ENCODE peak calls at places on chromosomes 16 and 17, in nine cellular contexts. U, D, Z, Y, B, F, R, H and V are unnamed samples.

GRCh38 chr17:34723875-34724274 is 144.5 kb downstream of the TMEM132E start:
- DNase-seq in U (no peak), D (no peak), Z (no peak), Y (no peak), B (no peak), F (no peak), R (no peak), H (no peak), V (no peak)

GRCh38 chr17:79777844-79778503 is at the start of gene CBX2:
- DNase-seq in U (peak; percentile 81), D (peak; percentile 87), Z (peak; percentile 42), Y (peak; percentile 99), B (peak; percentile 80), F (peak; percentile 96), R (peak; percentile 78), H (peak; percentile 79), V (peak; percentile 83)

GRCh38 chr16:84514874-84515835 is 10.7 kb upstream of the MEAK7 start:
- DNase-seq in U (no peak), D (no peak), Z (no peak), Y (peak; percentile 85), B (peak; percentile 87), F (peak; percentile 88), R (no peak), H (peak; percentile 97), V (peak; percentile 53)

GRCh38 chr17:4663711-4664110 is 22.2 kb upstream of the ALOX15 start:
- DNase-seq in U (no peak), D (no peak), Z (no peak), Y (no peak), B (no peak), F (no peak), R (no peak), H (no peak), V (no peak)

GRCh38 chr16:46751381-46751780 is 3.2 kb upstream of the MYLK3 start:
- DNase-seq in U (no peak), D (no peak), Z (no peak), Y (no peak), B (no peak), F (no peak), R (no peak), H (no peak), V (no peak)

GRCh38 chr17:13864551-13864950 is 204.8 kb upstream of the COX10 start:
- DNase-seq in U (no peak), D (no peak), Z (peak; percentile 66), Y (no peak), B (no peak), F (no peak), R (peak; percentile 73), H (no peak), V (no peak)

GRCh38 chr17:45836047-45837044 is 8.3 kb upstream of the SPPL2C start:
- DNase-seq in U (no peak), D (no peak), Z (no peak), Y (no peak), B (no peak), F (no peak), R (no peak), H (no peak), V (no peak)

GRCh38 chr17:31696184-31696602 is 162.9 kb downstream of the COPRS start:
- DNase-seq in U (peak; percentile 86), D (peak; percentile 81), Z (peak; percentile 88), Y (no peak), B (peak; percentile 66), F (no peak), R (no peak), H (no peak), V (no peak)

GRCh38 chr17:5770556-5771270 is 186.4 kb upstream of the NLRP1 start:
- DNase-seq in U (no peak), D (no peak), Z (no peak), Y (no peak), B (no peak), F (no peak), R (no peak), H (no peak), V (no peak)

GRCh38 chr16:89565256-89565505 is 4.7 kb downstream of the RPL13 start:
- DNase-seq in U (no peak), D (no peak), Z (no peak), Y (no peak), B (no peak), F (no peak), R (peak; percentile 47), H (no peak), V (no peak)

GRCh38 chr17:78316867-78317816 is 42.7 kb downstream of the SOCS3 start:
- DNase-seq in U (no peak), D (no peak), Z (peak; percentile 71), Y (peak; percentile 70), B (peak; percentile 88), F (peak; percentile 63), R (peak; percentile 50), H (no peak), V (no peak)

GRCh38 chr16:3691778-3692177 is 25.5 kb downstream of the TRAP1 start:
- DNase-seq in U (no peak), D (no peak), Z (no peak), Y (no peak), B (no peak), F (no peak), R (no peak), H (no peak), V (no peak)

GRCh38 chr16:3695610-3696369 is 21.5 kb downstream of the TRAP1 start:
- DNase-seq in U (no peak), D (no peak), Z (no peak), Y (no peak), B (no peak), F (peak; percentile 51), R (no peak), H (peak; percentile 19), V (no peak)

GRCh38 chr16:3702082-3702481 is 15.2 kb downstream of the TRAP1 start:
- DNase-seq in U (no peak), D (no peak), Z (no peak), Y (no peak), B (no peak), F (no peak), R (no peak), H (no peak), V (no peak)

GRCh38 chr16:3698941-3699340 is 18.4 kb downstream of the TRAP1 start:
- DNase-seq in U (no peak), D (no peak), Z (peak; percentile 9), Y (no peak), B (no peak), F (no peak), R (no peak), H (no peak), V (no peak)

GRCh38 chr16:3696425-3697218 is 20.7 kb downstream of the TRAP1 start:
- DNase-seq in U (no peak), D (no peak), Z (peak; percentile 94), Y (no peak), B (no peak), F (no peak), R (peak; percentile 77), H (no peak), V (no peak)
- TF ChIP-seq CTCF in U (no peak), D (no peak), Z (no peak), Y (no peak), B (no peak), F (no peak), R (no peak), H (no peak), V (no peak)

DNA sequence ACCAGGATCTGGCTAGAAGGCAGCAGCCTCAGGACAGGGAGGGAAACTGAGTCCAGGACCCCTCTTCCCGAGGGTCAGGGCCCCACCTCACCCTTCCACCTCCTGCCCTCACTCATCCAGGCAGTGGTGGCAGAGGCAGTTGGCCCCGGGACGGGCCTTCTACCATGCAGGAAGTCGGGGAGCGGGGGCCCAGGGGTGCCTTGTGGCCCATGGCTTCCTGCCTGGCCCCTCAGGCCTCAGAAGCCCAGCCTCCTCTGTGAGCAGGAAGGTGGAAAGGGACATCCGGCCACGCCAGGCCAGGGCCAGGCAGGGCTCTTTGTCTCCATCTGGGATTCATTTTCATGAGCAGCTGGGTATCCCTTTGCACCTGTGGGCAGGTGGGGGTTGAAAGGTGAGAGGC is 58.5 kb downstream of the BAHCC1 start:
- DNase-seq in U (no peak), D (no peak), Z (no peak), Y (no peak), B (no peak), F (no peak), R (no peak), H (peak; percentile 35), V (no peak)
- TF ChIP-seq CTCF in U (no peak), D (no peak), Z (no peak), Y (no peak), B (no peak), F (no peak), R (no peak), H (no peak), V (no peak)

GRCh38 chr16:67926181-67926742 is 5.4 kb downstream of the CTRL start:
- DNase-seq in U (no peak), D (peak; percentile 44), Z (peak; percentile 30), Y (no peak), B (no peak), F (no peak), R (peak; percentile 73), H (no peak), V (no peak)
- TF ChIP-seq CTCF in U (no peak), D (peak; percentile 21), Z (no peak), Y (no peak), B (no peak), F (no peak), R (no peak), H (no peak), V (no peak)

GRCh38 chr17:77058016-77058415 is 82.8 kb upstream of the SEC14L1 start:
- DNase-seq in U (no peak), D (no peak), Z (no peak), Y (no peak), B (no peak), F (no peak), R (no peak), H (no peak), V (no peak)

GRCh38 chr17:77049440-77049839 is 91.3 kb upstream of the SEC14L1 start:
- DNase-seq in U (no peak), D (no peak), Z (no peak), Y (no peak), B (no peak), F (no peak), R (no peak), H (peak; percentile 16), V (no peak)

GRCh38 chr17:77055453-77055852 is 85.3 kb upstream of the SEC14L1 start:
- DNase-seq in U (no peak), D (no peak), Z (no peak), Y (no peak), B (no peak), F (no peak), R (no peak), H (no peak), V (no peak)

DNA sequence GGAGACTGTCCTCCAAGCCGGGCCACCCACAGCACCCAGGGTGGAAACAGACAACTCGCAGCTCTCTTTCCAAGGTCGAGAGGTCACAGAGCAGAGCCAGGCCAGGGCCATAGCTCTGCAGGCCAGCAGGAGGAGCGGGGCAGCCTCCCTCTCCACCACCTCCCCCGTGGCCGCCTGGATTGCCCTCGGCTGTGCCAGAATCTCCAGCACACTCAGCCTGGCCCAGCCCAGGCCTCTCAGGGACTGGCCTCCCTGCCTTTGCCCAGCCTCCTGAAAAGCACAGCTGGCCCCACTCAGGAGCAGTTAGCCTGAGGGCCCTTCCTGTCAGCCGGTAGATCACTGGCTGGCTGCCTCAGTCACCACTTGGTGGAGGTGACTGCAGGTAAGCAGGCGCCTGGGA is 85.8 kb upstream of the SEC14L1 start:
- DNase-seq in U (no peak), D (peak; percentile 41), Z (no peak), Y (no peak), B (no peak), F (no peak), R (no peak), H (no peak), V (no peak)
- TF ChIP-seq CTCF in U (no peak), D (no peak), Z (no peak), Y (no peak), B (no peak), F (no peak), R (no peak), H (no peak), V (no peak)